ENCODE peak calls at places on chromosomes 16 and 17, in six cellular contexts. S is ACHN; V is T-cell; U is activated T-helper 9 cell treated with anti-CD3 and anti-CD28 coated beads, Interleukin-2, amount 50 U/mL, for 16 hours; Q is T-helper 17 cell; C is dorsolateral prefrontal cortex. A is an unnamed sample.

GRCh38 chr17:17726721-17727060 is 45.4 kb downstream of the RAI1 start:
- DNase-seq in S (no peak), V (no peak), U (no peak), Q (no peak), C (no peak), A (no peak)

GRCh38 chr17:48542956-48543853 is 1.7 kb downstream of the HOXB2 start:
- DNase-seq in S (peak; percentile 61), V (peak; percentile 32), U (peak; percentile 28), Q (peak; percentile 49), C (no peak), A (peak; percentile 50)

GRCh38 chr17:17384291-17384615 is 81.1 kb downstream of the NT5M start:
- DNase-seq in S (no peak), V (no peak), U (no peak), Q (no peak), C (no peak), A (no peak)

GRCh38 chr17:16995930-16996329 is 24.0 kb upstream of the TNFRSF13B start:
- DNase-seq in S (no peak), V (no peak), U (no peak), Q (no peak), C (no peak), A (no peak)

GRCh38 chr17:21388066-21388465 is 11.9 kb downstream of the KCNJ12 start:
- DNase-seq in S (no peak), V (no peak), U (no peak), Q (no peak), C (no peak), A (no peak)

GRCh38 chr17:2025622-2026309 is 632 bp upstream of the RTN4RL1 start:
- DNase-seq in S (peak; percentile 80), V (no peak), U (no peak), Q (no peak), C (peak; percentile 57), A (peak; percentile 82)

GRCh38 chr17:33444731-33445130 is 151.6 kb upstream of the ASIC2 start:
- DNase-seq in S (no peak), V (no peak), U (no peak), Q (no peak), C (no peak), A (no peak)

GRCh38 chr16:23378256-23378655 is 74.7 kb downstream of the COG7 start:
- DNase-seq in S (no peak), V (no peak), U (no peak), Q (no peak), C (no peak), A (no peak)

GRCh38 chr16:15906439-15906838 is 18.0 kb upstream of the CEP20 start:
- DNase-seq in S (no peak), V (no peak), U (no peak), Q (no peak), C (no peak), A (no peak)

GRCh38 chr16:19517424-19518089 is 4.3 kb downstream of the GDE1 start:
- DNase-seq in S (no peak), V (no peak), U (no peak), Q (no peak), C (no peak), A (peak; percentile 35)

GRCh38 chr17:3603119-3603869 is 5.9 kb downstream of the TRPV1 start:
- DNase-seq in S (no peak), V (no peak), U (no peak), Q (no peak), C (no peak), A (peak; percentile 21)

GRCh38 chr16:17647879-17648649 is 177.3 kb upstream of the XYLT1 start:
- DNase-seq in S (no peak), V (no peak), U (no peak), Q (no peak), C (no peak), A (no peak)

GRCh38 chr17:80116276-80116922 is 15.0 kb downstream of the GAA start:
- DNase-seq in S (no peak), V (no peak), U (no peak), Q (no peak), C (no peak), A (no peak)

GRCh38 chr17:79837888-79838540 is 1.2 kb downstream of the CBX4 start:
- DNase-seq in S (no peak), V (peak; percentile 41), U (no peak), Q (no peak), C (no peak), A (peak; percentile 63)

GRCh38 chr17:42617956-42618431 is 8.5 kb downstream of the TUBG1 start:
- DNase-seq in S (no peak), V (no peak), U (no peak), Q (no peak), C (no peak), A (peak; percentile 40)

GRCh38 chr16:502179-502943 is 25.2 kb upstream of the CAPN15 start:
- DNase-seq in S (no peak), V (no peak), U (no peak), Q (no peak), C (no peak), A (peak; percentile 33)

GRCh38 chr16:68319185-68319908 is 8.5 kb downstream of the PRMT7 start:
- DNase-seq in S (no peak), V (no peak), U (peak; percentile 17), Q (no peak), C (no peak), A (peak; percentile 38)

GRCh38 chr17:69883139-69883538 is 191.9 kb upstream of the KCNJ16 start:
- DNase-seq in S (no peak), V (no peak), U (no peak), Q (no peak), C (no peak), A (no peak)

GRCh38 chr17:1056761-1057160 is 59.8 kb downstream of the TIMM22 start:
- DNase-seq in S (no peak), V (no peak), U (no peak), Q (no peak), C (no peak), A (no peak)

GRCh38 chr17:39626171-39626670 is 531 bp upstream of the PPP1R1B start:
- DNase-seq in S (no peak), V (no peak), U (no peak), Q (no peak), C (no peak), A (no peak)

GRCh38 chr17:65537845-65538678 is 23.4 kb downstream of the AXIN2 start:
- DNase-seq in S (no peak), V (peak; percentile 57), U (peak; percentile 43), Q (peak; percentile 26), C (no peak), A (no peak)

GRCh38 chr16:4315185-4316102 is at the start of gene GLIS2:
- DNase-seq in S (peak; percentile 91), V (no peak), U (no peak), Q (no peak), C (no peak), A (peak; percentile 95)

GRCh38 chr17:72632026-72632684 is 460.3 kb downstream of the SLC39A11 start:
- DNase-seq in S (no peak), V (no peak), U (no peak), Q (no peak), C (no peak), A (peak; percentile 96)

GRCh38 chr17:81814748-81815645 is 11.0 kb downstream of the GCGR start:
- DNase-seq in S (no peak), V (no peak), U (no peak), Q (no peak), C (no peak), A (no peak)

GRCh38 chr16:2468142-2468724 is 2.9 kb upstream of the NTN3 start:
- DNase-seq in S (peak; percentile 44), V (no peak), U (no peak), Q (no peak), C (no peak), A (peak; percentile 63)

GRCh38 chr17:82836823-82837357 is 2.9 kb downstream of the ZNF750 start:
- DNase-seq in S (no peak), V (no peak), U (no peak), Q (no peak), C (no peak), A (no peak)

GRCh38 chr17:28961391-28961790 is 10.1 kb upstream of the PHF12 start:
- DNase-seq in S (no peak), V (no peak), U (no peak), Q (no peak), C (no peak), A (no peak)

GRCh38 chr17:511833-512251 is 159.2 kb upstream of the RPH3AL start:
- DNase-seq in S (no peak), V (no peak), U (no peak), Q (no peak), C (no peak), A (no peak)

GRCh38 chr16:85179344-85180046 is 67.2 kb upstream of the CIBAR2 start:
- DNase-seq in S (no peak), V (no peak), U (no peak), Q (no peak), C (no peak), A (no peak)

GRCh38 chr16:79402356-79402755 is 198.2 kb downstream of the MAF start:
- DNase-seq in S (no peak), V (no peak), U (no peak), Q (no peak), C (no peak), A (no peak)

GRCh38 chr17:16158721-16159120 is 56.6 kb downstream of the NCOR1 start:
- DNase-seq in S (no peak), V (no peak), U (no peak), Q (no peak), C (no peak), A (no peak)

GRCh38 chr16:52251495-52251894 is 295.4 kb downstream of the TOX3 start:
- DNase-seq in S (no peak), V (no peak), U (no peak), Q (no peak), C (no peak), A (no peak)

GRCh38 chr16:12456355-12456754 is 347.3 kb downstream of the CPPED1 start:
- DNase-seq in S (no peak), V (no peak), U (no peak), Q (no peak), C (no peak), A (no peak)

GRCh38 chr16:66408181-66409048 is 18.7 kb upstream of the BEAN1 start:
- DNase-seq in S (peak; percentile 79), V (peak; percentile 21), U (no peak), Q (no peak), C (no peak), A (peak; percentile 80)